ENCODE peak calls at places on chromosomes 11 and 22, in five cellular contexts. O is epithelial cell of esophagus, I is bronchial epithelial cell, Z is AG04450, M is upper lobe of right lung. N is an unnamed sample.

GRCh38 chr11:11148104-11148509 is 204.9 kb downstream of the CSNK2A3 start:
- DNase-seq in O (peak), I (peak), Z (no peak), M (peak), N (no peak)

GRCh38 chr11:86370922-86371614 is 3.6 kb upstream of the CCDC81 start:
- DNase-seq in O (peak), I (peak), Z (no peak), M (no peak), N (no peak)

GRCh38 chr11:396948-397548 is 3.0 kb downstream of the PKP3 start:
- DNase-seq in O (no peak), I (no peak), Z (no peak), M (no peak), N (peak)

GRCh38 chr22:18088825-18089568 is 11.2 kb downstream of the PEX26 start:
- DNase-seq in O (no peak), I (no peak), Z (no peak), M (no peak), N (no peak)

GRCh38 chr11:114158886-114159285 is 99.4 kb downstream of the ZBTB16 start:
- DNase-seq in O (no peak), I (no peak), Z (no peak), M (no peak), N (no peak)

GRCh38 chr11:78081583-78081982 is 1.9 kb upstream of the NDUFC2 start:
- DNase-seq in O (no peak), I (no peak), Z (no peak), M (no peak), N (no peak)

GRCh38 chr11:93652161-93652597 is 9.3 kb upstream of the CEP295 start:
- DNase-seq in O (peak), I (peak), Z (no peak), M (no peak), N (no peak)

GRCh38 chr11:80860632-80861031 is 1419.8 kb upstream of the TENM4 start:
- DNase-seq in O (peak), I (peak), Z (no peak), M (no peak), N (no peak)

GRCh38 chr22:30183271-30183670 is 63.3 kb downstream of the LIF start:
- DNase-seq in O (no peak), I (no peak), Z (no peak), M (no peak), N (no peak)

GRCh38 chr11:86072211-86072610 is 3.3 kb upstream of the PICALM start:
- DNase-seq in O (no peak), I (no peak), Z (no peak), M (no peak), N (no peak)

GRCh38 chr11:94401773-94402265 is 600 bp upstream of the GPR83 start:
- DNase-seq in O (no peak), I (no peak), Z (no peak), M (no peak), N (no peak)

GRCh38 chr11:110470716-110471115 is 41.0 kb downstream of the FDX1 start:
- DNase-seq in O (no peak), I (no peak), Z (no peak), M (no peak), N (no peak)

GRCh38 chr11:133175111-133175510 is 357.2 kb downstream of the OPCML start:
- DNase-seq in O (no peak), I (no peak), Z (no peak), M (no peak), N (no peak)

GRCh38 chr11:2301631-2302272 is at the start of the genes C11orf21 and TSPAN32:
- DNase-seq in O (no peak), I (no peak), Z (no peak), M (peak), N (no peak)

GRCh38 chr11:110076388-110076965 is 16.7 kb upstream of the ZC3H12C start:
- DNase-seq in O (peak), I (peak), Z (no peak), M (no peak), N (no peak)

GRCh38 chr11:8326337-8326736 is 62.7 kb upstream of the LMO1 start:
- DNase-seq in O (no peak), I (no peak), Z (no peak), M (no peak), N (no peak)

GRCh38 chr11:119028346-119029068 is 2.2 kb downstream of the SLC37A4 start:
- DNase-seq in O (no peak), I (no peak), Z (no peak), M (no peak), N (no peak)

GRCh38 chr11:102914238-102915043 is 39.7 kb upstream of the MMP12 start:
- DNase-seq in O (peak), I (peak), Z (peak), M (no peak), N (no peak)

GRCh38 chr11:85464283-85464682 is 162.9 kb downstream of the DLG2 start:
- DNase-seq in O (no peak), I (no peak), Z (no peak), M (no peak), N (no peak)

GRCh38 chr11:127919206-127920000 is 668.0 kb downstream of the ETS1 start:
- DNase-seq in O (peak), I (peak), Z (peak), M (no peak), N (no peak)

GRCh38 chr22:47194476-47195155 is 432.2 kb downstream of the TBC1D22A start:
- DNase-seq in O (no peak), I (no peak), Z (no peak), M (peak), N (no peak)

GRCh38 chr11:65703846-65704245 is 8.2 kb upstream of the KAT5 start:
- DNase-seq in O (no peak), I (no peak), Z (no peak), M (no peak), N (no peak)

GRCh38 chr11:10539339-10539738 is 1.6 kb downstream of the RNF141 start:
- DNase-seq in O (no peak), I (no peak), Z (no peak), M (no peak), N (no peak)

GRCh38 chr11:86773009-86773408 is 27.3 kb upstream of the PRSS23 start:
- DNase-seq in O (no peak), I (no peak), Z (no peak), M (no peak), N (no peak)

GRCh38 chr22:48434868-48435250 is 1392.8 kb downstream of the BRD1 start:
- DNase-seq in O (no peak), I (no peak), Z (no peak), M (no peak), N (no peak)

GRCh38 chr11:10529279-10529678 is 11.7 kb downstream of the RNF141 start:
- DNase-seq in O (no peak), I (no peak), Z (no peak), M (no peak), N (no peak)

GRCh38 chr11:60251485-60252207 is 8.7 kb upstream of the MS4A4E start:
- DNase-seq in O (peak), I (peak), Z (no peak), M (no peak), N (peak)

GRCh38 chr11:67667490-67668190 is 6.8 kb downstream of the ALDH3B2 start:
- DNase-seq in O (no peak), I (no peak), Z (no peak), M (peak), N (no peak)

GRCh38 chr11:36507824-36508489 is 2.1 kb downstream of the TRAF6 start:
- DNase-seq in O (peak), I (no peak), Z (no peak), M (no peak), N (no peak)

GRCh38 chr22:28260619-28261018 is 341.6 kb upstream of the PITPNB start:
- DNase-seq in O (no peak), I (no peak), Z (no peak), M (no peak), N (no peak)

DNA sequence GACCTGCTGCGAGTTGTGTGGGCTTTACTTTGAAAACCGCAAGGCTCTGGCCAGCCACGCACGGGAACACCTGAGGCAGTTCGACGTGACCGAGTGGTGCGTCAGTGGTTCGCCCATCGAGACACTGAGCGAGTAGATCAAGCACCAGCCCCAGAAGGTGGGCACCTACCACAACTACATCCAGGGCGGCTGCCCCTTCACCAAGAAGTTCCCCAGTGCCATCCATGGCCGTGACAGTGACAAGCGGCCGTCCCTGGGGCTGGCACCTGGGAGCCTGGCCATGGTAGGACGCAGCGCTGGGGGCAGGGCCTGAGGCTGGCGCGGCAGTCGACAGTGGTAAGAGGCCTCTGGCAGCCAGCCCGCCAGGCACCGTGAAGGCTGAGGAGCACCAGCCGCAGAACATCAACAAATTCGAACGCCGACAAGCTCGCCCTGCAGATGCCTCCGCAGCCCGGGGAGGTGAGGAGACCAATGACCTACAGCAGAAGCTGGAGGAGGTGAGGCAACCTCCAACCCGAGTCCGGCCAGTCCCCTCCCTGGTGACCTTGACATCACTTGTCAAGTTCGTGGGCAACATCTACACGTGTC is 545.2 kb upstream of the CCDC179 start:
- DNase-seq in O (no peak), I (no peak), Z (no peak), M (peak), N (no peak)
- H3K4me3 ChIP-seq in O (no peak), I (no peak), Z (no peak), M (no peak), N (no peak)

DNA sequence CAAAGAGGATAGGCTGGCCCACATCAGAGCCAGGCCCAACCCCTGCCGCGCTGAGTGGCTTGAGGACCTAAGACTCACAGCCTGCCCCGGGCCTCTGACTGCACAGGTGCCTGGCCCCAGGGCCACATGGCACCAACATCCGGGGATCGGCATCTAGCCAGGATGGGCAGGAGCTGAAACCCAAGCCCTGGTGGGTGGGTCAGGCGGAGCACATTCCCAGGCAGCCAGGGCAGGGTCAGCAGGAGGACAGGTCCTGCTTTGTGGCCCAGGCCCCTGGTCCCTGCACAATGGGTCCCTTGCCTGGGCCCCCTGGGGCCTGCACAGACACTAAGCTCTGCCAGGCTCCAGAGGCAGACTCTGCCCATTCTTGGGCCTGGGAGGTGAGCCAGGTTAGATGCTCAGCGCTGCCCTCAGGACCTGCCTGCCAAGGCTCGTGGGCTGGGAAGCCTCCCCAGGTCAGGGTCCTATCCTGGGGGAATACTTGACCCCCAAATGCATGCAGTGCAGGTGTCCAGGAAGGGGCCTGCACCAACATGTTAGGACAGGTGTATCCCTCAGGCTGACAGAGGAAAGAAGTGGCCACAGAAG is 33.5 kb downstream of the ARVCF start:
- DNase-seq in O (no peak), I (no peak), Z (no peak), M (no peak), N (no peak)
- H3K4me3 ChIP-seq in O (no peak), I (no peak), Z (no peak), M (no peak), N (no peak)

GRCh38 chr11:43738600-43739409 is 58.3 kb downstream of the HSD17B12 start:
- DNase-seq in O (peak), I (peak), Z (peak), M (no peak), N (no peak)

GRCh38 chr11:43737194-43737575 is 56.6 kb downstream of the HSD17B12 start:
- DNase-seq in O (no peak), I (no peak), Z (no peak), M (no peak), N (no peak)

GRCh38 chr11:43735931-43736330 is 55.4 kb downstream of the HSD17B12 start:
- DNase-seq in O (no peak), I (peak), Z (no peak), M (no peak), N (no peak)

GRCh38 chr11:43735115-43735514 is 54.6 kb downstream of the HSD17B12 start:
- DNase-seq in O (no peak), I (no peak), Z (no peak), M (no peak), N (no peak)

GRCh38 chr11:43736502-43737193 is 56.1 kb downstream of the HSD17B12 start:
- DNase-seq in O (peak), I (peak), Z (peak), M (no peak), N (no peak)
- H3K4me3 ChIP-seq in O (no peak), I (no peak), Z (no peak), M (no peak), N (no peak)

GRCh38 chr11:64522843-64523242 is 68.2 kb upstream of the SLC22A12 start:
- DNase-seq in O (no peak), I (no peak), Z (no peak), M (no peak), N (no peak)
- H3K4me3 ChIP-seq in O (no peak), I (no peak), Z (no peak), M (no peak), N (no peak)